ENCODE peak calls at places on chromosomes 11 and 22, in four cellular contexts. N is GM04504, F is astrocyte of the cerebellum, S is DMS153. U is an unnamed sample.
A peak's percentile ranks its signal among the peaks of the same experiment; 100 is the strongest.

GRCh38 chr11:2890466-2891241 is 5.1 kb upstream of the CDKN1C start:
- DNase-seq in N (no peak), F (no peak), S (peak; percentile 46), U (no peak)

GRCh38 chr22:43241699-43242386 is 54.9 kb upstream of the TTLL12 start:
- DNase-seq in N (no peak), F (no peak), S (no peak), U (no peak)

GRCh38 chr22:35524966-35525686 is 15.5 kb upstream of the RASD2 start:
- DNase-seq in N (peak; percentile 48), F (no peak), S (peak; percentile 66), U (no peak)

GRCh38 chr11:19597194-19597593 is 115.4 kb upstream of the NAV2 start:
- DNase-seq in N (peak; percentile 81), F (no peak), S (no peak), U (no peak)

GRCh38 chr11:131534611-131535010 is 164.2 kb downstream of the NTM start:
- DNase-seq in N (no peak), F (no peak), S (no peak), U (no peak)

GRCh38 chr22:49999063-49999900 is 13.3 kb downstream of the IL17REL start:
- DNase-seq in N (no peak), F (no peak), S (no peak), U (no peak)

GRCh38 chr22:43921361-43921760 is 2.2 kb upstream of the PNPLA3 start:
- DNase-seq in N (peak; percentile 59), F (peak; percentile 33), S (no peak), U (peak; percentile 60)

GRCh38 chr11:44681698-44682097 is 45.1 kb upstream of the TSPAN18 start:
- DNase-seq in N (no peak), F (no peak), S (no peak), U (peak; percentile 43)

GRCh38 chr11:120273432-120273831 is 33.5 kb downstream of the POU2F3 start:
- DNase-seq in N (no peak), F (no peak), S (no peak), U (peak; percentile 69)

GRCh38 chr11:89436071-89436470 is 55.1 kb downstream of the NOX4 start:
- DNase-seq in N (peak; percentile 10), F (no peak), S (no peak), U (peak; percentile 55)

GRCh38 chr11:35550374-35551036 is 25.1 kb upstream of the PAMR1 start:
- DNase-seq in N (no peak), F (no peak), S (no peak), U (no peak)

GRCh38 chr11:128686745-128687177 is 7.1 kb upstream of the FLI1 start:
- DNase-seq in N (no peak), F (no peak), S (peak; percentile 53), U (no peak)

GRCh38 chr11:44596541-44597276 is 31.2 kb downstream of the CD82 start:
- DNase-seq in N (no peak), F (peak; percentile 12), S (no peak), U (no peak)

GRCh38 chr11:6472934-6473333 is 807 bp downstream of the TRIM3 start:
- DNase-seq in N (no peak), F (no peak), S (no peak), U (no peak)

GRCh38 chr11:8352090-8352489 is 88.4 kb upstream of the LMO1 start:
- DNase-seq in N (no peak), F (no peak), S (no peak), U (no peak)

GRCh38 chr11:86869966-86870570 is 69.7 kb downstream of the PRSS23 start:
- DNase-seq in N (peak; percentile 35), F (peak; percentile 43), S (no peak), U (peak; percentile 7)

GRCh38 chr11:75475767-75476650 is 43.0 kb upstream of the KLHL35 start:
- DNase-seq in N (no peak), F (no peak), S (peak; percentile 49), U (no peak)

GRCh38 chr11:33376331-33377099 is 119.3 kb downstream of the HIPK3 start:
- DNase-seq in N (no peak), F (no peak), S (no peak), U (no peak)

GRCh38 chr11:26572770-26573402 is 823 bp upstream of the MUC15 start:
- DNase-seq in N (no peak), F (no peak), S (no peak), U (no peak)

GRCh38 chr11:63448646-63449045 is 42.3 kb downstream of the PLAAT5 start:
- DNase-seq in N (no peak), F (no peak), S (no peak), U (no peak)

GRCh38 chr11:14373941-14374646 is 15.1 kb upstream of the RRAS2 start:
- DNase-seq in N (peak; percentile 76), F (peak; percentile 33), S (no peak), U (no peak)

GRCh38 chr11:78380615-78381029 is 37.0 kb downstream of the GAB2 start:
- DNase-seq in N (no peak), F (no peak), S (no peak), U (no peak)

GRCh38 chr11:135004495-135004894 is 592.5 kb upstream of the B3GAT1 start:
- DNase-seq in N (no peak), F (no peak), S (no peak), U (no peak)

GRCh38 chr22:46580940-46581579 is 39.1 kb upstream of the GRAMD4 start:
- DNase-seq in N (no peak), F (no peak), S (no peak), U (no peak)

GRCh38 chr11:77276271-77276670 is 25.2 kb downstream of the GDPD4 start:
- DNase-seq in N (no peak), F (no peak), S (no peak), U (no peak)

GRCh38 chr22:44561139-44561840 is 63.3 kb upstream of the RTL6 start:
- DNase-seq in N (no peak), F (no peak), S (no peak), U (no peak)

GRCh38 chr11:116177521-116178220 is 595.1 kb downstream of the BUD13 start:
- DNase-seq in N (no peak), F (no peak), S (no peak), U (no peak)

GRCh38 chr11:101487775-101488174 is 96.0 kb downstream of the TRPC6 start:
- DNase-seq in N (peak; percentile 76), F (no peak), S (no peak), U (no peak)

GRCh38 chr11:115238802-115239201 is 265.4 kb downstream of the CADM1 start:
- DNase-seq in N (no peak), F (no peak), S (no peak), U (no peak)

GRCh38 chr11:8603696-8604077 is 9.7 kb upstream of the STK33 start:
- DNase-seq in N (no peak), F (no peak), S (no peak), U (no peak)

GRCh38 chr22:46057762-46058420 is 80.9 kb upstream of the WNT7B start:
- DNase-seq in N (no peak), F (no peak), S (peak; percentile 85), U (no peak)